ENCODE peak calls at places on chromosome 1, in seven cellular contexts. I, U, K, H, Y, F and Q are unnamed samples.

GRCh38 chr1:242826706-242827336 is 302.3 kb upstream of the PLD5 start:
- DNase-seq in I (no peak), U (no peak), K (no peak), H (no peak), Y (no peak), F (peak), Q (no peak)

GRCh38 chr1:234372011-234372757 is 1.1 kb upstream of the COA6 start:
- DNase-seq in I (peak), U (no peak), K (no peak), H (no peak), Y (no peak), F (no peak), Q (no peak)

GRCh38 chr1:35558374-35559316 is 1.0 kb downstream of the NCDN start:
- DNase-seq in I (peak), U (no peak), K (peak), H (peak), Y (peak), F (peak), Q (peak)

GRCh38 chr1:65343286-65343685 is 33.9 kb downstream of the DNAJC6 start:
- DNase-seq in I (no peak), U (peak), K (no peak), H (no peak), Y (no peak), F (no peak), Q (no peak)

GRCh38 chr1:234844479-234845031 is 234.6 kb upstream of the IRF2BP2 start:
- DNase-seq in I (peak), U (no peak), K (no peak), H (peak), Y (no peak), F (no peak), Q (no peak)

GRCh38 chr1:234598974-234599616 is 10.9 kb downstream of the IRF2BP2 start:
- DNase-seq in I (no peak), U (no peak), K (no peak), H (no peak), Y (no peak), F (no peak), Q (peak)

GRCh38 chr1:222540598-222540995 is 7.3 kb downstream of the HHIPL2 start:
- DNase-seq in I (no peak), U (no peak), K (no peak), H (no peak), Y (no peak), F (no peak), Q (no peak)

GRCh38 chr1:12583484-12583883 is 34.5 kb downstream of the DHRS3 start:
- DNase-seq in I (no peak), U (no peak), K (no peak), H (no peak), Y (no peak), F (no peak), Q (no peak)

DNA sequence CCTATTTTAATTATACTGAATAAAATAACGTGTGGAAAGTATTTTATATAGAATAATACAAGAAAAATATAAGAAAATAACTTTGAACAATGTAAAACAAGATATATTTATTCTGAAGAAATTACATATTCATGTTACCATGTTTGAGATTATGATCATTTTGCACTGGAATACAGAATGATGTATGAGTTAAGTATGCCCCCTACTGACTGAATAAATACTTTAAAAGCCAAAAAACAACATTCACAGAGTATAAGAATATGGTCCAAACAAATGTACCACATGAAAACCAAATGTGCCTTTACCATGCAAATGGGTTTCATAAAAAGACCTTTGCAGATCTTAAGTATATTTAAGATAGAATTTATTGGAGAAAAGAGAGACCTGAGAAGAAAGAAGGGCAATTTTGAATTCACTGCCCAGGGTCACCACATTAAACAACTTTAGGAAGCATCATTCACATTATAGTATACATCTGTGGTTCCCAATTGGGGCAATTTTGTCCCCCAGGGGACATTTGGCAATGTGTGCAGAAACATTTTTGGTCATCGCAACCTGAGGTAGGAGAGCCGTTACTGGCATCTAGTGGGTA is 136.6 kb upstream of the GFI1 start:
- DNase-seq in I (peak), U (peak), K (no peak), H (peak), Y (no peak), F (peak), Q (no peak)
- TF ChIP-seq CTCF in I (peak), U (peak), K (peak), H (peak), Y (peak), F (peak), Q (peak)

GRCh38 chr1:58107943-58108342 is 438.6 kb downstream of the OMA1 start:
- DNase-seq in I (no peak), U (no peak), K (no peak), H (no peak), Y (no peak), F (no peak), Q (no peak)
- TF ChIP-seq EZH2phosphoT487 in I (no peak), U (no peak), K (no peak), H (no peak), Y (no peak), F (no peak), Q (no peak)

GRCh38 chr1:37270639-37271038 is 203.7 kb upstream of the ZC3H12A start:
- DNase-seq in I (no peak), U (no peak), K (no peak), H (no peak), Y (no peak), F (no peak), Q (no peak)
- TF ChIP-seq CTCF in I (no peak), U (no peak), K (no peak), H (no peak), Y (peak), F (no peak), Q (no peak)

GRCh38 chr1:67861856-67862516 is 28.7 kb upstream of the GNG12 start:
- DNase-seq in I (no peak), U (no peak), K (no peak), H (no peak), Y (no peak), F (no peak), Q (no peak)

GRCh38 chr1:67862685-67863084 is 29.4 kb upstream of the GNG12 start:
- DNase-seq in I (no peak), U (no peak), K (no peak), H (no peak), Y (no peak), F (no peak), Q (no peak)

GRCh38 chr1:67856921-67857320 is 23.7 kb upstream of the GNG12 start:
- DNase-seq in I (no peak), U (no peak), K (no peak), H (no peak), Y (no peak), F (no peak), Q (no peak)

GRCh38 chr1:67863637-67864036 is 30.4 kb upstream of the GNG12 start:
- DNase-seq in I (no peak), U (no peak), K (no peak), H (no peak), Y (no peak), F (no peak), Q (no peak)

GRCh38 chr1:67860776-67861175 is 27.5 kb upstream of the GNG12 start:
- DNase-seq in I (no peak), U (no peak), K (no peak), H (no peak), Y (no peak), F (no peak), Q (no peak)
- TF ChIP-seq EZH2phosphoT487 in I (no peak), U (no peak), K (no peak), H (no peak), Y (no peak), F (no peak), Q (no peak)

GRCh38 chr1:31574749-31575372 is 1.5 kb upstream of the TINAGL1 start:
- DNase-seq in I (no peak), U (peak), K (peak), H (no peak), Y (no peak), F (no peak), Q (no peak)
- TF ChIP-seq CTCF in I (no peak), U (no peak), K (no peak), H (no peak), Y (no peak), F (no peak), Q (no peak)

GRCh38 chr1:119617751-119618691 is 30.0 kb downstream of the ZNF697 start:
- DNase-seq in I (no peak), U (no peak), K (no peak), H (no peak), Y (no peak), F (no peak), Q (no peak)
- TF ChIP-seq EZH2phosphoT487 in I (no peak), U (no peak), K (no peak), H (no peak), Y (no peak), F (no peak), Q (no peak)

GRCh38 chr1:16072616-16073484 is 601 bp downstream of the FAM131C start:
- DNase-seq in I (no peak), U (no peak), K (peak), H (no peak), Y (peak), F (peak), Q (peak)
- TF ChIP-seq CTCF in I (peak), U (peak), K (no peak), H (no peak), Y (no peak), F (peak), Q (peak)

GRCh38 chr1:76669146-76669545 is 198.1 kb upstream of the ST6GALNAC5 start:
- DNase-seq in I (no peak), U (no peak), K (no peak), H (no peak), Y (no peak), F (no peak), Q (no peak)

GRCh38 chr1:76666499-76666898 is 200.8 kb upstream of the ST6GALNAC5 start:
- DNase-seq in I (no peak), U (no peak), K (no peak), H (no peak), Y (no peak), F (no peak), Q (peak)

GRCh38 chr1:76669624-76670023 is 197.7 kb upstream of the ST6GALNAC5 start:
- DNase-seq in I (no peak), U (no peak), K (no peak), H (no peak), Y (no peak), F (no peak), Q (no peak)

GRCh38 chr1:76668046-76668445 is 199.2 kb upstream of the ST6GALNAC5 start:
- DNase-seq in I (peak), U (no peak), K (no peak), H (no peak), Y (no peak), F (no peak), Q (no peak)
- TF ChIP-seq EZH2phosphoT487 in I (no peak), U (no peak), K (no peak), H (no peak), Y (no peak), F (no peak), Q (no peak)

DNA sequence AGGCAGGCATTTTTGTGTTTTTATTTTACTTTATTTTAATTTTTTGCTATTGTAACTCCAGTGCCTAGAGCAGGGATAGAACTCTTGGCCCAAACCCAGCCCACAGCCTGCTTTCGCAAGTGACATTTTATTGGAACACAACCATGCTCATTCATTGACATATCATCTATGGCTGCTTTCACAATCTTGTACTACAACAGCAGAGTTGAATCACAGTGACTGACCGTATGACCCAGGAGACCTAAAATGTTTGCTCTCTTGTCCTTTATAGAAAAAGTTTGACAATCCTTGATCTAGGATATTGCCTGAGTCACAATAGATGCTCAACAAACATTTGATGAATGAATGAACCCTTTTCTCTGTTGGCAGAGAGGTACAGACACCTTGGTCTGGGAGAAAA is 83.8 kb upstream of the ATP1A1 start:
- DNase-seq in I (no peak), U (peak), K (no peak), H (no peak), Y (no peak), F (no peak), Q (no peak)
- TF ChIP-seq CTCF in I (no peak), U (no peak), K (no peak), H (no peak), Y (no peak), F (no peak), Q (no peak)